ENCODE peak calls at places on chromosomes 3 and 15, in six cellular contexts. C is psoas muscle, Y is COR-L47, Q is upper lobe of right lung, I is Caki2, R is SK-N-DZ. Z is an unnamed sample.

GRCh38 chr15:64017082-64017588 is 29.1 kb downstream of the DAPK2 start:
- DNase-seq in C (no peak), Y (no peak), Q (no peak), I (peak; percentile 75), R (no peak), Z (no peak)

GRCh38 chr3:197736010-197736490 is 654 bp downstream of the RUBCN start:
- DNase-seq in C (peak; percentile 18), Y (no peak), Q (peak; percentile 62), I (no peak), R (peak; percentile 47), Z (peak; percentile 13)

GRCh38 chr15:74294010-74294409 is 57.9 kb downstream of the CCDC33 start:
- DNase-seq in C (no peak), Y (peak; percentile 75), Q (no peak), I (no peak), R (no peak), Z (no peak)

GRCh38 chr3:192545346-192545745 is 182.0 kb downstream of the FGF12 start:
- DNase-seq in C (no peak), Y (no peak), Q (no peak), I (no peak), R (no peak), Z (no peak)

GRCh38 chr3:184568918-184569829 is 7.6 kb downstream of the EPHB3 start:
- DNase-seq in C (peak; percentile 77), Y (peak; percentile 21), Q (peak; percentile 87), I (no peak), R (peak; percentile 84), Z (no peak)

GRCh38 chr3:14311722-14312121 is 90.7 kb upstream of the SLC6A6 start:
- DNase-seq in C (no peak), Y (no peak), Q (no peak), I (no peak), R (no peak), Z (no peak)

GRCh38 chr3:58666683-58667082 is at the start of gene FAM3D:
- DNase-seq in C (no peak), Y (no peak), Q (no peak), I (no peak), R (no peak), Z (no peak)

GRCh38 chr3:121482651-121483050 is 63.1 kb downstream of the POLQ start:
- DNase-seq in C (no peak), Y (no peak), Q (no peak), I (peak; percentile 31), R (no peak), Z (no peak)

GRCh38 chr3:14452676-14453367 is 50.4 kb downstream of the SLC6A6 start:
- DNase-seq in C (peak; percentile 90), Y (peak; percentile 83), Q (no peak), I (peak; percentile 94), R (no peak), Z (no peak)

GRCh38 chr3:76570436-76571057 is 469.4 kb upstream of the ROBO2 start:
- DNase-seq in C (no peak), Y (no peak), Q (no peak), I (no peak), R (peak; percentile 30), Z (no peak)

GRCh38 chr15:64092075-64092820 is 1.4 kb downstream of the CIAO2A start:
- DNase-seq in C (no peak), Y (no peak), Q (no peak), I (no peak), R (no peak), Z (no peak)

GRCh38 chr3:190024912-190025311 is 95.8 kb downstream of the P3H2 start:
- DNase-seq in C (no peak), Y (no peak), Q (no peak), I (no peak), R (no peak), Z (no peak)

GRCh38 chr3:151599103-151599672 is 134.5 kb upstream of the AADACL2 start:
- DNase-seq in C (no peak), Y (no peak), Q (no peak), I (no peak), R (no peak), Z (no peak)

GRCh38 chr15:100115066-100115710 is 226.6 kb downstream of the ADAMTS17 start:
- DNase-seq in C (no peak), Y (no peak), Q (peak; percentile 46), I (no peak), R (no peak), Z (no peak)

GRCh38 chr15:80887148-80887547 is 102.5 kb downstream of the MESD start:
- DNase-seq in C (no peak), Y (peak; percentile 56), Q (no peak), I (no peak), R (no peak), Z (no peak)

GRCh38 chr3:111324645-111325044 is 217.4 kb upstream of the CD96 start:
- DNase-seq in C (no peak), Y (no peak), Q (no peak), I (no peak), R (no peak), Z (no peak)

GRCh38 chr3:10192953-10193691 is 28.4 kb downstream of the IRAK2 start:
- DNase-seq in C (no peak), Y (no peak), Q (no peak), I (peak; percentile 97), R (peak; percentile 68), Z (peak; percentile 61)

GRCh38 chr3:102114264-102114979 is 265.1 kb downstream of the NFKBIZ start:
- DNase-seq in C (no peak), Y (no peak), Q (no peak), I (no peak), R (peak; percentile 52), Z (no peak)

GRCh38 chr3:101484805-101485620 is 28.0 kb downstream of the SENP7 start:
- DNase-seq in C (no peak), Y (no peak), Q (no peak), I (peak; percentile 11), R (no peak), Z (no peak)

GRCh38 chr3:23761440-23761896 is 44.3 kb upstream of the UBE2E1 start:
- DNase-seq in C (no peak), Y (no peak), Q (no peak), I (no peak), R (peak; percentile 54), Z (no peak)

GRCh38 chr15:78061963-78062427 is 15.5 kb downstream of the TBC1D2B start:
- DNase-seq in C (no peak), Y (no peak), Q (no peak), I (no peak), R (no peak), Z (peak; percentile 40)

GRCh38 chr15:52558196-52558595 is 10.6 kb downstream of the ARPP19 start:
- DNase-seq in C (no peak), Y (no peak), Q (no peak), I (peak; percentile 79), R (no peak), Z (no peak)

GRCh38 chr3:126394179-126394976 is at the start of gene CFAP100:
- DNase-seq in C (no peak), Y (peak; percentile 37), Q (peak; percentile 79), I (no peak), R (peak; percentile 48), Z (no peak)

GRCh38 chr3:152769523-152769922 is 65.4 kb upstream of the P2RY1 start:
- DNase-seq in C (no peak), Y (no peak), Q (no peak), I (no peak), R (no peak), Z (no peak)

GRCh38 chr3:15964605-15965061 is 166.9 kb upstream of the ANKRD28 start:
- DNase-seq in C (peak; percentile 68), Y (no peak), Q (no peak), I (no peak), R (no peak), Z (no peak)

GRCh38 chr15:69880616-69881309 is 217.0 kb downstream of the TLE3 start:
- DNase-seq in C (no peak), Y (no peak), Q (no peak), I (no peak), R (no peak), Z (no peak)

GRCh38 chr3:147184794-147185193 is 221.5 kb downstream of the ZIC4 start:
- DNase-seq in C (no peak), Y (no peak), Q (no peak), I (no peak), R (no peak), Z (no peak)

GRCh38 chr15:100601158-100601557 is 826 bp downstream of the LINS1 start:
- DNase-seq in C (no peak), Y (no peak), Q (peak; percentile 66), I (no peak), R (peak; percentile 10), Z (peak; percentile 13)

GRCh38 chr3:46031747-46032146 is 4.5 kb upstream of the XCR1 start:
- DNase-seq in C (no peak), Y (no peak), Q (no peak), I (no peak), R (no peak), Z (no peak)

GRCh38 chr3:179700716-179701115 is 47.9 kb downstream of the USP13 start:
- DNase-seq in C (no peak), Y (no peak), Q (no peak), I (no peak), R (no peak), Z (no peak)

Z was measured in T-cell.